ENCODE peak calls at places on chromosomes 4 and X, in four cellular contexts. M is stimulated activated CD4-positive, alpha-beta T cell treated with anti-CD3 and anti-CD28 coated beads, Interleukin-1b, Interleukin-23, amount 100 ng/mL, for 24 hours; I is nephron progenitor cell; A is nucleus accumbens. Y is an unnamed sample.

GRCh38 chr4:20658456-20658855 is 41.8 kb upstream of the PACRGL start:
- DNase-seq in M (no peak), A (no peak), I (no peak), Y (no peak)

GRCh38 chr4:153002110-153002509 is 66.0 kb downstream of the FHDC1 start:
- DNase-seq in A (no peak), I (no peak), M (no peak), Y (no peak)

GRCh38 chrX:148501121-148502066 is 977 bp downstream of the AFF2 start:
- DNase-seq in A (no peak), I (peak; percentile 49), M (no peak), Y (no peak)

GRCh38 chrX:136768469-136769084 is 12.2 kb downstream of the ARHGEF6 start:
- DNase-seq in I (no peak), M (peak; percentile 33), A (no peak), Y (no peak)

GRCh38 chr4:86856896-86857295 is 7.7 kb upstream of the SLC10A6 start:
- DNase-seq in M (no peak), A (no peak), I (no peak), Y (no peak)

GRCh38 chr4:112130903-112131302 is 14.4 kb upstream of the FAM241A start:
- DNase-seq in M (no peak), A (no peak), I (no peak), Y (no peak)

GRCh38 chr4:10806993-10807645 is 122.6 kb upstream of the CLNK start:
- DNase-seq in A (no peak), M (no peak), I (no peak), Y (no peak)

GRCh38 chr4:81152839-81153713 is 61.9 kb downstream of the PRKG2 start:
- DNase-seq in A (no peak), I (no peak), M (no peak), Y (no peak)

GRCh38 chr4:1711055-1711905 is 839 bp downstream of the SLBP start:
- DNase-seq in I (no peak), A (peak; percentile 52), M (no peak), Y (no peak)

GRCh38 chrX:148381603-148382002 is 118.8 kb upstream of the AFF2 start:
- DNase-seq in I (no peak), A (no peak), M (no peak), Y (no peak)

GRCh38 chrX:109740076-109740809 is 7.2 kb upstream of the ACSL4 start:
- DNase-seq in A (no peak), M (no peak), I (no peak), Y (no peak)

GRCh38 chrX:23783569-23784486 is 855 bp downstream of the SAT1 start:
- DNase-seq in A (no peak), M (no peak), I (peak; percentile 13), Y (no peak)

GRCh38 chrX:16725067-16725466 is 5.7 kb downstream of the SYAP1 start:
- DNase-seq in M (no peak), A (no peak), I (no peak), Y (no peak)

GRCh38 chr4:85029453-85029852 is 63.0 kb upstream of the WDFY3 start:
- DNase-seq in M (no peak), A (no peak), I (no peak), Y (no peak)